ENCODE peak calls at places on chromosomes 5 and 9, in eight cellular contexts. B is endothelial cell of umbilical vein, Q is mucosa of descending colon, A is tibial nerve, K is stomach, L is cardiac muscle cell, M is OCI-LY7, H is HCT116. C is an unnamed sample.

GRCh38 chr5:176405656-176406435 is 10.5 kb downstream of the CLTB start:
- DNase-seq in H (no peak), B (no peak), Q (peak; percentile 65), M (peak; percentile 58), L (no peak), K (no peak), A (no peak), C (no peak)

GRCh38 chr9:93397664-93398381 is 53.7 kb upstream of the FAM120A start:
- DNase-seq in H (no peak), M (no peak), Q (no peak), L (no peak), K (no peak), A (peak; percentile 57), B (no peak), C (no peak)

GRCh38 chr5:39371367-39371635 is 7.0 kb upstream of the C9 start:
- DNase-seq in A (no peak), H (no peak), Q (no peak), K (no peak), M (no peak), B (no peak), L (no peak), C (no peak)

GRCh38 chr5:35470866-35471265 is 146.8 kb upstream of the SPEF2 start:
- DNase-seq in B (no peak), A (no peak), K (no peak), M (no peak), Q (no peak), H (no peak), L (no peak), C (no peak)

GRCh38 chr9:97638666-97639065 is 5.0 kb downstream of the NCBP1 start:
- DNase-seq in A (no peak), Q (no peak), M (peak; percentile 6), L (peak; percentile 3), B (no peak), K (no peak), H (no peak), C (no peak)

GRCh38 chr9:122442568-122442967 is 35.2 kb downstream of the OR1J1 start:
- DNase-seq in A (no peak), L (no peak), K (no peak), H (no peak), B (no peak), Q (no peak), M (no peak), C (no peak)

GRCh38 chr5:140056880-140057279 is 13.8 kb upstream of the NRG2 start:
- DNase-seq in M (no peak), B (no peak), L (no peak), H (no peak), Q (no peak), A (no peak), K (no peak), C (no peak)

GRCh38 chr9:114216976-114217375 is 61.6 kb downstream of the COL27A1 start:
- DNase-seq in Q (no peak), M (no peak), H (no peak), A (no peak), L (no peak), B (no peak), K (no peak), C (no peak)

GRCh38 chr5:68730220-68731010 is 363.4 kb upstream of the SLC30A5 start:
- DNase-seq in H (no peak), Q (no peak), M (no peak), L (peak; percentile 39), K (no peak), A (peak; percentile 38), B (peak; percentile 61), C (peak; percentile 18)

GRCh38 chr5:154627711-154628678 is 127.2 kb upstream of the LARP1 start:
- DNase-seq in L (no peak), M (no peak), K (no peak), Q (no peak), B (no peak), H (no peak), A (no peak), C (no peak)

GRCh38 chr5:13478831-13479465 is 465.5 kb downstream of the DNAH5 start:
- DNase-seq in B (peak; percentile 56), A (peak; percentile 7), L (peak; percentile 74), H (no peak), K (peak; percentile 50), M (peak; percentile 14), Q (no peak), C (no peak)

GRCh38 chr9:97615439-97616072 is 17.6 kb downstream of the TSTD2 start:
- DNase-seq in K (peak; percentile 74), B (peak; percentile 77), Q (no peak), H (peak; percentile 29), M (peak; percentile 65), A (peak; percentile 88), L (peak; percentile 76), C (no peak)

GRCh38 chr5:126972062-126972895 is 58.1 kb downstream of the MARCHF3 start:
- DNase-seq in H (no peak), L (no peak), M (peak; percentile 83), K (no peak), A (no peak), B (peak; percentile 42), Q (no peak), C (no peak)

GRCh38 chr9:91177081-91177480 is 184.6 kb downstream of the AUH start:
- DNase-seq in B (no peak), A (no peak), K (no peak), L (no peak), H (no peak), M (no peak), Q (no peak), C (no peak)

GRCh38 chr5:64766105-64766504 is 2.4 kb downstream of the SREK1IP1 start:
- DNase-seq in K (no peak), A (no peak), Q (no peak), H (no peak), L (no peak), B (no peak), M (no peak), C (no peak)

GRCh38 chr9:135793221-135794056 is 91.5 kb downstream of the KCNT1 start:
- DNase-seq in B (no peak), L (no peak), H (no peak), Q (no peak), M (no peak), K (no peak), A (no peak), C (no peak)

GRCh38 chr9:135794361-135794885 is 92.4 kb downstream of the KCNT1 start:
- DNase-seq in K (no peak), H (no peak), Q (no peak), B (no peak), A (no peak), L (no peak), M (no peak), C (no peak)

GRCh38 chr9:135794057-135794335 is 92.0 kb downstream of the KCNT1 start:
- DNase-seq in L (no peak), Q (no peak), M (no peak), H (no peak), K (no peak), B (no peak), A (no peak), C (no peak)

GRCh38 chr9:135796784-135797462 is 94.9 kb downstream of the KCNT1 start:
- DNase-seq in B (no peak), Q (peak; percentile 42), A (no peak), L (no peak), H (no peak), M (no peak), K (no peak), C (no peak)

DNA sequence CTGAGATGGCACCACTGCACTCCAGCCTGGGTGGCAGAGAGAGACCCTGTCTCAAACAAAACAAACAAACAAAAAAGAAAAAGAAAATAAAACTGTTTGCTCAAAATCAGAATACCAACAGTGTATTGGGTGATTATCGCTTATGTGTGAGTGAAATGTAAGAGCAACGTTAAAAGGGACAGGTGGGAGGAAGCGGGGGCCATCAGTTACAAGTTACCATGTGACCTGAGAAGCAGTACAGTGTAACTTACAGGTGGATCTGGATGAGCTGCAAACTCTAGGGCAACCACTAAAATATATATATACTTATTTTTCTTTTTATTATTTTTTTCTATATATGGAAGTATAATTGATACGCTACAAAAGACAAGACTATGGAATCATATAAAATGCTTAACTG is 93.4 kb downstream of the KCNT1 start:
- DNase-seq in K (no peak), A (no peak), M (no peak), B (no peak), L (no peak), Q (no peak), H (no peak), C (no peak)
- H3K4me3 ChIP-seq in K (no peak overlapping the region), A (no peak overlapping the region), M (no peak overlapping the region), B (no peak overlapping the region), L (no peak overlapping the region), Q (no peak overlapping the region), H (no peak overlapping the region), C (no peak overlapping the region)

GRCh38 chr5:96776606-96777005 is 31.1 kb downstream of the ERAP1 start:
- DNase-seq in K (no peak), L (no peak), Q (no peak), A (no peak), B (peak; percentile 57), M (no peak), H (no peak), C (no peak)
- H3K36me3 ChIP-seq in K (peaks cover 99% of the 10 kb centered on the region), L (peaks cover 28% of the 10 kb centered on the region), Q (peaks cover 14% of the 10 kb centered on the region), A (peaks cover 19% of the 10 kb centered on the region), B (peaks cover 18% of the 10 kb centered on the region), M (peaks cover 98% of the 10 kb centered on the region), H (peaks cover 8% of the 10 kb centered on the region), C (peaks cover 88% of the 10 kb centered on the region)

DNA sequence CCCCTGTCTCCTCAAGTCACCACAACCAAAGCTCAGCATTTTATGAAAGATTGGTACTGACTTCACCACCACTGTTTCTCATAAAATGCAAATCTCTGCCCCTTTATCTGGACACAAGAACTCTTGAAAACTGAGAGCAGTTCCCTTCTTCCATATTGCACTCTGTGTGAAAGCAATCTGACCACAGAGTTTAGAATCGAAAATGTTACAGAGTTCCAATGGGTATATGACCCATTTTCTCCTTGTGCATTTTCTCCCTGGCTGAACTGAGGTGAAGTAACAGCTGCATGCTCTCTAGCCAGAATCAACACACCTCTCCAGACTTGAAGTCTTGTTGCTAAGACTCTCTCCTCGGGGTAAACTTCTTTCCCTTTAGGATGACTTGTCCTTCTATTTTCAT is 111.0 kb upstream of the PLCXD3 start:
- DNase-seq in Q (no peak), L (no peak), M (no peak), K (no peak), H (no peak), A (no peak), B (no peak), C (no peak)
- H3K4me3 ChIP-seq in Q (no peak overlapping the region), L (no peak overlapping the region), M (no peak overlapping the region), K (no peak overlapping the region), H (no peak overlapping the region), A (no peak overlapping the region), B (no peak overlapping the region), C (no peak overlapping the region)

GRCh38 chr9:136496801-136497620 is 14.2 kb upstream of the SEC16A start:
- DNase-seq in B (no peak), M (no peak), K (no peak), L (no peak), Q (no peak), H (no peak), A (no peak), C (no peak)

GRCh38 chr9:136494012-136494411 is 11.2 kb upstream of the SEC16A start:
- DNase-seq in H (no peak), M (no peak), B (no peak), L (no peak), Q (no peak), A (no peak), K (no peak), C (no peak)

GRCh38 chr9:136494531-136495215 is 11.8 kb upstream of the SEC16A start:
- DNase-seq in Q (no peak), B (no peak), L (no peak), A (no peak), H (no peak), K (no peak), M (no peak), C (no peak)

GRCh38 chr9:136496181-136496580 is 13.3 kb upstream of the SEC16A start:
- DNase-seq in H (no peak), B (no peak), M (no peak), L (no peak), Q (no peak), A (no peak), K (no peak), C (no peak)

GRCh38 chr9:136495401-136495800 is 12.6 kb upstream of the SEC16A start:
- DNase-seq in H (no peak), M (no peak), B (no peak), Q (no peak), K (no peak), A (no peak), L (no peak), C (no peak)
- H3K36me3 ChIP-seq in H (peaks cover 6% of the 10 kb centered on the region), M (peaks cover 30% of the 10 kb centered on the region), B (peaks cover 23% of the 10 kb centered on the region), Q (peaks cover 8% of the 10 kb centered on the region), K (peaks cover 56% of the 10 kb centered on the region), A (peaks cover 36% of the 10 kb centered on the region), L (peaks cover 2% of the 10 kb centered on the region), C (peaks cover 45% of the 10 kb centered on the region)